ENCODE peak calls at places on chromosomes 1 and 21, in eight cellular contexts. I, Q, B, U, A, Y, R and J are unnamed samples.

GRCh38 chr1:236982380-236982779 is 21.9 kb downstream of the MT1HL1 start:
- DNase-seq in I (no peak), Q (no peak), B (no peak), U (no peak), A (no peak), Y (no peak), R (no peak), J (no peak)

GRCh38 chr1:219837274-219837993 is 90.9 kb downstream of the SLC30A10 start:
- DNase-seq in I (no peak), Q (no peak), B (no peak), U (no peak), A (peak), Y (no peak), R (peak), J (peak)

GRCh38 chr1:59132353-59132752 is 164.5 kb upstream of the FGGY start:
- DNase-seq in I (no peak), Q (no peak), B (no peak), U (no peak), A (no peak), Y (no peak), R (no peak), J (no peak)

GRCh38 chr21:38679531-38679930 is 126.2 kb upstream of the ETS2 start:
- DNase-seq in I (no peak), Q (no peak), B (peak), U (no peak), A (no peak), Y (no peak), R (peak), J (no peak)

GRCh38 chr1:59903136-59903754 is 23.3 kb downstream of the CYP2J2 start:
- DNase-seq in I (no peak), Q (no peak), B (no peak), U (no peak), A (no peak), Y (no peak), R (no peak), J (peak)

GRCh38 chr1:174243451-174244000 is 84.2 kb downstream of the RABGAP1L start:
- DNase-seq in I (no peak), Q (no peak), B (no peak), U (no peak), A (no peak), Y (no peak), R (peak), J (no peak)

GRCh38 chr21:18913914-18914313 is 510.3 kb upstream of the TMPRSS15 start:
- DNase-seq in I (no peak), Q (no peak), B (no peak), U (no peak), A (no peak), Y (no peak), R (no peak), J (no peak)

GRCh38 chr1:244044423-244044822 is 6.7 kb upstream of the ZBTB18 start:
- DNase-seq in I (no peak), Q (no peak), B (no peak), U (no peak), A (no peak), Y (no peak), R (no peak), J (no peak)

GRCh38 chr1:211928993-211929637 is 98.6 kb upstream of the LPGAT1 start:
- DNase-seq in I (no peak), Q (no peak), B (no peak), U (no peak), A (no peak), Y (no peak), R (peak), J (no peak)

GRCh38 chr1:183318433-183318832 is 99.7 kb downstream of the NMNAT2 start:
- DNase-seq in I (peak), Q (peak), B (peak), U (no peak), A (no peak), Y (peak), R (peak), J (peak)

GRCh38 chr1:15073799-15074308 is 79.7 kb upstream of the TMEM51 start:
- DNase-seq in I (no peak), Q (no peak), B (no peak), U (no peak), A (no peak), Y (no peak), R (no peak), J (no peak)

GRCh38 chr1:78743626-78744025 is 94.0 kb downstream of the IFI44 start:
- DNase-seq in I (no peak), Q (no peak), B (no peak), U (no peak), A (no peak), Y (no peak), R (peak), J (no peak)

DNA sequence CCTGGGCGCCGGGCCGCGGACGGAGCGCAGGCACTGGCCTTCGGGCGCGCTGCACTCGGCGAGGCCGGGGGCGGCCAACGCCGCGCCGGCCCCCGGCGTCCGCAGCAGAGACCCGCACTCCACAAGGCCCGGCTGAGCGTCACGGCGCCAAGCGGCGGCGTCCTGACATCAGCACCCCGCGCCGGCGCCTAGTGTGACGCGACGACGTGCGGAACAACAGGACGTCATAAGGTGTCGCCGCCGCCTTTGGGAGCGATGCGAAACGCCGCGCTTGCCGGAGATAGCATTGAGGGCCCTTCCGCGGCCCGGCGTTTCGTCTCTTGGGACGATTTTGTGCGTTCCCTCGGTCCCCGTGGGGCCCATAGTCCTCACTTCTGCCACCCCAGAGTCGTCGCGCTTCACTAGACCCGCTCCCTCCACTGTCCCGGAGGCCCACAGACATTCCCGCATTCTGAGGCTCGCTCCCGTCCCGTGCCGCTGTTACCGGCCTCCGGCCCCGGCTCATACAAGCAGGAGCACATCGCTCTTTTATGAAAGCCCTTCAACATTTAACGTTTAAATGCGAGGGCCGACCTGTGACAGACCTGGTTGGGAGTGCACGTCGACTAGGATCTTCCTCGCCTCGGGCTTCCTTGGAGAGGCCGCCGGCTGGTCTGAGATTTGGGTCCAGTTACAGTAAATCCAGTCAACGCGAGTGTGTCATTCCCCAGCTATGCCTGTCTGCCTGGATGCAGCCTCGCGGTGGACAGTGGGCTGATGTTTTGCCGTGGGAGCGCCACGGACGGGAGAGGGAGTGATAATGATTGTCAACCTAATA is at the start of gene SSU72:
- DNase-seq in I (peak), Q (peak), B (peak), U (peak), A (peak), Y (peak), R (peak), J (peak)
- TF ChIP-seq POLR2A in I (peak), Q (peak), B (peak), U (peak), A (peak), Y (peak), R (peak), J (peak)

DNA sequence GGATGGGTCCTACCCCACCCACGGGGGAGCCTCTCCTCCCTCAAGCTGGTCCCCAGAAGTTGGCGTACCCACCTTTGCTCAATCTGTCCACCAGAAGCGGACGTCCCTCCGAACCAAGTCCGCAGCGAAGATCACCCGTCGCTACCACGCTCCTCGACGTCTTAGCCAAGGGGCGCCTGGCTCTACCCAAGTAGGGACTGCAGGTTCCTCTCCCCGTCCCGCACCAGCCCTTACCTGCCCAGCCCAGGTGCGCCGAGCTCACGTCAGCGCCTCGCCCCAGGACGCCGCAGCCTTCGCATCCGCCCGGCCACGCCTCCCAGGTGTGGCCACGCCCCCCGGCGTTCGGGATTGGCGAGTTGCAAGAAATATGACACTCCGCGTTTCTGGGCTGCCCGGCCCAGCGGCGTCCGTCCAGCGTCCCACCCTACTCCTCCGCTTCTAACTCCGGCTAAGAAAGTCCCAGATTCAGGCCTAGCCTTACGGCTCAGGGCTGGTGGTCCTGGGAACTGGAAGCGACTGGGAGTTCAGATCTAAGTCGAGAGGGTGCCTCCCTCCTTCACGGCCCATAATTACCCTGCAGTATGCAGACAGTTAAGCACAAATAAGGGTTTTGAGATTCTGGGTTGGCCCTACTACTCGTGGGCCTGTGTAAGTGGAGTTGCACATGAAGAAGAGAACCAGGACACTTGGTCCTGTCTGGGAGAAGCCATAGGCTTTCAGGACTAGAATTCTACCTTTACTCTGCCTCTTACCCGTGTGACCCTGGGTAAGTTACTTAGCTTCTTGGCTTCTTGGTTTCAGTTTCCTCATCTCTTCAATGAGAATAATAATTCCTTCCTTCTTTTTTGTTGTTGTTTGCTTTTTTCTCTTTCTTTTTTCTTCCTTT is at the start of gene IRF6:
- DNase-seq in I (peak), Q (peak), B (no peak), U (peak), A (peak), Y (peak), R (peak), J (peak)
- TF ChIP-seq POLR2A in I (peak), Q (peak), B (no peak), U (no peak), A (no peak), Y (no peak), R (no peak), J (no peak)

GRCh38 chr1:6578624-6579373 is 995 bp upstream of the ZBTB48 start:
- DNase-seq in I (no peak), Q (no peak), B (no peak), U (peak), A (no peak), Y (no peak), R (no peak), J (no peak)
- TF ChIP-seq POLR2A in I (no peak), Q (no peak), B (no peak), U (no peak), A (no peak), Y (no peak), R (no peak), J (no peak)

DNA sequence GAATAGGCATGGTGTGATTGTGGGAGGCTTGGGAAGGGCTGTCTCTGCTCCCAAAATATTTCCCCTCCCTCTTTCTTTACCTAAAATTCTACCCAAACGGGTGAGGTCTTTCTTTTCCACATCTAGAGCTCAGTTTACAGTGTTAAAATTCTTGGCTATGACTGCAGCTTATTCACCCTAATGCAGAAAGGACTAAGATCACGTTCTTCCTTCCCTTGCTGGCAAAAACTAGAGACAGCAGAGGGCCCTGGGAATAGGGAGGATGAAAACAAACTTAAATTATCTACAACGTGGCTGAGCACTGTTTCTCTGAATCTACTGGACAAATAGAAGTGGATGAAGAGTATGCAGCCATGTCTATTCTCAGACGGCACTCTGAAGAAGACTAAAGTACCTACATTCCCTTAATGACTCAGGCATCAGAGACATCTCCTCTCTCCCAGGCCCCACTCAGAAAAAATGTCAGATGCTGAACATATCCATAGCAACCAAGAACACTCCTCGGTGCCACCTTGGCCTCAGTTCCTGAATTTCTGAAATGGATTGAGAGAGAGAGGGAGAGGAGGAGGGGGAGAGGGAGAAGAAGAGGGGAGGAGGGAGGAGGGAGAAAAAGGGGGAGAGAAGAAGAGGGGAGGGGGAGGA is 16.1 kb upstream of the OVAAL start:
- DNase-seq in I (no peak), Q (no peak), B (no peak), U (no peak), A (no peak), Y (no peak), R (peak), J (no peak)
- TF ChIP-seq POLR2A in I (no peak), Q (no peak), B (no peak), U (no peak), A (no peak), Y (no peak), R (no peak), J (no peak)

GRCh38 chr1:9249534-9250335 is 15.2 kb downstream of the H6PD start:
- DNase-seq in I (peak), Q (no peak), B (peak), U (peak), A (peak), Y (no peak), R (peak), J (peak)
- TF ChIP-seq POLR2A in I (no peak), Q (no peak), B (no peak), U (no peak), A (no peak), Y (no peak), R (no peak), J (no peak)

GRCh38 chr1:47437518-47438320 is at the start of gene FOXD2:
- DNase-seq in I (peak), Q (peak), B (peak), U (peak), A (peak), Y (peak), R (peak), J (peak)
- TF ChIP-seq POLR2A in I (no peak), Q (no peak), B (peak), U (no peak), A (no peak), Y (peak), R (peak), J (peak)

DNA sequence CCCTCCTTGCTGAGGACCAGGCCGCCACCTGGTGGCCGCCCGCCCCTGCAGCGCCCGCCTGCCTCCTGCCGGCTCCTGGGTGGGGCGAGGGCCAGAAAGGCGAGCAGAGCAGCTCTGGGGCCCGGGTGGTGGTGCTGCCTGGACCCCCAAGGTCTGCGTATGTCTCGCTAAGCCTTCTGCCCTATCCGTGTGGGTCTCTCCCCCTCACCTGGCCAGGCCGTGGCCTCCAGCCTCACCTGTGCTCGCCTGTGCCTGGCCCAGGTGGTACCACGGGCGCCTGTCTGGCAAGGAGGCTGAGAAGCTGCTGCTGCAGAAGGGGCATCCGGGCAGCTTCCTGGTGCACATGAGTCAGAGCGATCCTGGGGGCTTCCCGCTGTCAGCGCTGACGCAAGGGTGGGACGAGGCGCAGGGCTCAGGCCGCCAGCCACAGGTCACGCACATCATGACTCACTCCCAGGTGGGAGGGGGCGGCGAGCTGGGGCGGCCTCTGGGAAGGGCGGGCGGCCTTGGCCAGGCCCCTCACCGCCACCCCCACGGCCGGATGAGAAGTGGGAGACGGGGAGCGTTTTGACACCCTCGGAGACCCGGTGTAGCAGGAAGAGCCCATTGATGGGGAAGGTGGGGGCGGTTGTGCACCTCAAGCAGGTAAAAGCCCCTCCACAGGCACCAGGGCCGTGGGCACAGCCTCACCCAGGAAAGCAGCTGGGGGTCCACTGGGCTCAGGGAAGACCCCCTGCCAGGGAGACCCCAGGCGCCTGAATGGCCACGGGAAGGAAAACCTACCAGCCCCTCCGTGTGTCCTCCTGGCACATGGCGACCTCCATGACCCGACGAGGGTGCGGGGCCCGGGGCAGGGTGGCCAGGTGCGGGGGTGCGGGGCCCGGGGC is 9.9 kb downstream of the RNF223 start:
- DNase-seq in I (peak), Q (no peak), B (peak), U (peak), A (peak), Y (no peak), R (peak), J (peak)
- TF ChIP-seq POLR2A in I (no peak), Q (no peak), B (no peak), U (no peak), A (peak), Y (no peak), R (peak), J (peak)

GRCh38 chr1:200894712-200895447 is at the start of gene INAVA:
- DNase-seq in I (no peak), Q (no peak), B (no peak), U (peak), A (no peak), Y (no peak), R (no peak), J (no peak)

GRCh38 chr1:200896571-200897187 is 2.0 kb downstream of the INAVA start:
- DNase-seq in I (no peak), Q (no peak), B (peak), U (peak), A (no peak), Y (no peak), R (no peak), J (no peak)

GRCh38 chr1:200895448-200895799 is 724 bp downstream of the INAVA start:
- DNase-seq in I (no peak), Q (no peak), B (no peak), U (no peak), A (no peak), Y (no peak), R (no peak), J (no peak)

GRCh38 chr1:200897188-200897710 is 2.5 kb downstream of the INAVA start:
- DNase-seq in I (no peak), Q (no peak), B (no peak), U (peak), A (no peak), Y (no peak), R (no peak), J (no peak)

DNA sequence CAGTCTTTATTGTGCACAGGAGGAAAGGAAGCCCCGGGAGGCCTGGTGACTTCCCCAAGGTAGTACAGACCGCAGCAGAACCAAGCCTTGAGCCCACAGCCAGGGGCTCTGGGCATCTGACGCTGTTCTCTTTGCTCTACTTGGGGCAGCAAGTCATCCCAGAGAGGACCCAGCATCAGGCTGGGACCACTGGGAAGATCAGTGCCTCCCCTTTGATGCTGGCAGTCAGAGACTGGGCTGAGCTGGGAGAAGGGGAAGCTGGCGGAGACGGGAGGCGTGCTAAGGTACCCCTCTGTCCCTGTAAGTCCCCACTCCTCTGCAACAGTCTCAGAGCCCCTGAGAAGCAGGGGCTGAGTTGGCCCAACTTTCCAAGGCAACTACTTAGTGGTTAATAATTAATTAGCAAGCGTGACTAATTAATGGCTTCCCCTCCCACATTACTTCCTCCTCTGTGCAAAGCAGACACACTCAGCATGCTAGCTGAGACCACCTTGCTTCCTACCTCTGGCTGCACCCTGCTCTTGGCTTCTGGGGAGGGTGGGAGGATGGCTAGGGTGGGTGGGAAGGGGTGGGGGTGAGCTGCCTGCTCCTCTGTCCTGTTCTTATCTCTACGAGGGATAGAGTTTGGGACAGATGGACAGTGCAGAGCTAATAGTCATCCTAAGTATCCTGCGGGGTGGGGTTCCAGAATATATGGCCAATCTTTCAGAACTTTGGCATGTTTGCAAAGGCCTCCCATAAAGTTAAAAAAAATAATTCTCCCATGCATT is 1.3 kb downstream of the INAVA start:
- DNase-seq in I (no peak), Q (no peak), B (no peak), U (peak), A (no peak), Y (no peak), R (no peak), J (no peak)
- TF ChIP-seq POLR2A in I (no peak), Q (no peak), B (no peak), U (no peak), A (no peak), Y (no peak), R (no peak), J (no peak)